ENCODE peak calls at places on chromosomes 7 and 10, in six cellular contexts. One of them, this sample, is unnamed.

GRCh38 chr10:21194510-21194993 is 297.4 kb upstream of the NEBL start:
- DNase-seq in naive thymus-derived CD8-positive, alpha-beta T cell: no peak
- DNase-seq in NCI-H1092: no peak
- DNase-seq in HCT116: peak
- DNase-seq in stimulated activated CD8-positive, alpha-beta memory T cell treated with anti-CD3 and anti-CD28 coated beads, Interleukin-4, amount 100 ng/mL, for 24 hours: no peak
- DNase-seq in body of pancreas: peak
- DNase-seq in this sample: no peak

GRCh38 chr7:140230517-140230861 is 53.7 kb upstream of the KDM7A start:
- DNase-seq in body of pancreas: peak
- DNase-seq in NCI-H1092: no peak
- DNase-seq in naive thymus-derived CD8-positive, alpha-beta T cell: peak
- DNase-seq in stimulated activated CD8-positive, alpha-beta memory T cell treated with anti-CD3 and anti-CD28 coated beads, Interleukin-4, amount 100 ng/mL, for 24 hours: peak
- DNase-seq in HCT116: no peak
- DNase-seq in this sample: no peak

GRCh38 chr10:89296227-89296648 is 5.6 kb upstream of the IFIT2 start:
- DNase-seq in stimulated activated CD8-positive, alpha-beta memory T cell treated with anti-CD3 and anti-CD28 coated beads, Interleukin-4, amount 100 ng/mL, for 24 hours: no peak
- DNase-seq in NCI-H1092: no peak
- DNase-seq in body of pancreas: no peak
- DNase-seq in HCT116: no peak
- DNase-seq in naive thymus-derived CD8-positive, alpha-beta T cell: no peak
- DNase-seq in this sample: no peak

GRCh38 chr7:121273467-121274167 is 55.2 kb upstream of the WNT16 start:
- DNase-seq in HCT116: no peak
- DNase-seq in NCI-H1092: no peak
- DNase-seq in body of pancreas: no peak
- DNase-seq in stimulated activated CD8-positive, alpha-beta memory T cell treated with anti-CD3 and anti-CD28 coated beads, Interleukin-4, amount 100 ng/mL, for 24 hours: no peak
- DNase-seq in naive thymus-derived CD8-positive, alpha-beta T cell: no peak
- DNase-seq in this sample: no peak

GRCh38 chr10:132520147-132520811 is 17.3 kb upstream of the INPP5A start:
- DNase-seq in HCT116: no peak
- DNase-seq in body of pancreas: peak
- DNase-seq in naive thymus-derived CD8-positive, alpha-beta T cell: no peak
- DNase-seq in stimulated activated CD8-positive, alpha-beta memory T cell treated with anti-CD3 and anti-CD28 coated beads, Interleukin-4, amount 100 ng/mL, for 24 hours: no peak
- DNase-seq in NCI-H1092: no peak
- DNase-seq in this sample: no peak

GRCh38 chr7:47407136-47407535 is 174.8 kb downstream of the TNS3 start:
- DNase-seq in NCI-H1092: no peak
- DNase-seq in HCT116: no peak
- DNase-seq in naive thymus-derived CD8-positive, alpha-beta T cell: no peak
- DNase-seq in stimulated activated CD8-positive, alpha-beta memory T cell treated with anti-CD3 and anti-CD28 coated beads, Interleukin-4, amount 100 ng/mL, for 24 hours: no peak
- DNase-seq in body of pancreas: no peak
- DNase-seq in this sample: no peak

GRCh38 chr10:1116696-1117254 is 60.6 kb downstream of the WDR37 start:
- DNase-seq in body of pancreas: no peak
- DNase-seq in stimulated activated CD8-positive, alpha-beta memory T cell treated with anti-CD3 and anti-CD28 coated beads, Interleukin-4, amount 100 ng/mL, for 24 hours: no peak
- DNase-seq in HCT116: no peak
- DNase-seq in NCI-H1092: no peak
- DNase-seq in naive thymus-derived CD8-positive, alpha-beta T cell: no peak
- DNase-seq in this sample: no peak

GRCh38 chr7:54877683-54878082 is 118.7 kb upstream of the SEC61G start:
- DNase-seq in stimulated activated CD8-positive, alpha-beta memory T cell treated with anti-CD3 and anti-CD28 coated beads, Interleukin-4, amount 100 ng/mL, for 24 hours: no peak
- DNase-seq in NCI-H1092: no peak
- DNase-seq in HCT116: peak
- DNase-seq in naive thymus-derived CD8-positive, alpha-beta T cell: no peak
- DNase-seq in body of pancreas: no peak
- DNase-seq in this sample: no peak

GRCh38 chr10:17144757-17145156 is 15.1 kb upstream of the CUBN start:
- DNase-seq in stimulated activated CD8-positive, alpha-beta memory T cell treated with anti-CD3 and anti-CD28 coated beads, Interleukin-4, amount 100 ng/mL, for 24 hours: peak
- DNase-seq in body of pancreas: no peak
- DNase-seq in NCI-H1092: no peak
- DNase-seq in HCT116: no peak
- DNase-seq in naive thymus-derived CD8-positive, alpha-beta T cell: no peak
- DNase-seq in this sample: no peak

GRCh38 chr7:30252885-30253795 is 31.3 kb upstream of the ZNRF2 start:
- DNase-seq in naive thymus-derived CD8-positive, alpha-beta T cell: no peak
- DNase-seq in stimulated activated CD8-positive, alpha-beta memory T cell treated with anti-CD3 and anti-CD28 coated beads, Interleukin-4, amount 100 ng/mL, for 24 hours: no peak
- DNase-seq in HCT116: no peak
- DNase-seq in body of pancreas: peak
- DNase-seq in NCI-H1092: peak
- DNase-seq in this sample: peak

GRCh38 chr7:41979834-41980307 is 257.1 kb downstream of the GLI3 start:
- DNase-seq in HCT116: peak
- DNase-seq in stimulated activated CD8-positive, alpha-beta memory T cell treated with anti-CD3 and anti-CD28 coated beads, Interleukin-4, amount 100 ng/mL, for 24 hours: no peak
- DNase-seq in naive thymus-derived CD8-positive, alpha-beta T cell: no peak
- DNase-seq in NCI-H1092: no peak
- DNase-seq in body of pancreas: no peak
- DNase-seq in this sample: no peak

GRCh38 chr7:30785786-30786185 is 14.6 kb downstream of the MINDY4 start:
- DNase-seq in stimulated activated CD8-positive, alpha-beta memory T cell treated with anti-CD3 and anti-CD28 coated beads, Interleukin-4, amount 100 ng/mL, for 24 hours: no peak
- DNase-seq in NCI-H1092: no peak
- DNase-seq in body of pancreas: no peak
- DNase-seq in HCT116: no peak
- DNase-seq in naive thymus-derived CD8-positive, alpha-beta T cell: no peak
- DNase-seq in this sample: no peak

GRCh38 chr7:93178213-93178612 is 30.0 kb upstream of the SAMD9L start:
- DNase-seq in naive thymus-derived CD8-positive, alpha-beta T cell: no peak
- DNase-seq in stimulated activated CD8-positive, alpha-beta memory T cell treated with anti-CD3 and anti-CD28 coated beads, Interleukin-4, amount 100 ng/mL, for 24 hours: no peak
- DNase-seq in body of pancreas: no peak
- DNase-seq in NCI-H1092: peak
- DNase-seq in HCT116: no peak
- DNase-seq in this sample: peak

GRCh38 chr7:28142650-28143049 is 37.9 kb downstream of the JAZF1 start:
- DNase-seq in NCI-H1092: no peak
- DNase-seq in body of pancreas: no peak
- DNase-seq in HCT116: no peak
- DNase-seq in stimulated activated CD8-positive, alpha-beta memory T cell treated with anti-CD3 and anti-CD28 coated beads, Interleukin-4, amount 100 ng/mL, for 24 hours: no peak
- DNase-seq in naive thymus-derived CD8-positive, alpha-beta T cell: no peak
- DNase-seq in this sample: no peak

GRCh38 chr7:142439739-142440138 is 181.9 kb upstream of the PRSS58 start:
- DNase-seq in naive thymus-derived CD8-positive, alpha-beta T cell: no peak
- DNase-seq in NCI-H1092: no peak
- DNase-seq in HCT116: no peak
- DNase-seq in body of pancreas: no peak
- DNase-seq in stimulated activated CD8-positive, alpha-beta memory T cell treated with anti-CD3 and anti-CD28 coated beads, Interleukin-4, amount 100 ng/mL, for 24 hours: no peak
- DNase-seq in this sample: no peak

GRCh38 chr7:117041007-117041406 is 87.7 kb downstream of the ST7 start:
- DNase-seq in HCT116: no peak
- DNase-seq in NCI-H1092: no peak
- DNase-seq in stimulated activated CD8-positive, alpha-beta memory T cell treated with anti-CD3 and anti-CD28 coated beads, Interleukin-4, amount 100 ng/mL, for 24 hours: no peak
- DNase-seq in naive thymus-derived CD8-positive, alpha-beta T cell: no peak
- DNase-seq in body of pancreas: no peak
- DNase-seq in this sample: no peak

GRCh38 chr7:50978633-50979215 is 196.0 kb upstream of the GRB10 start:
- DNase-seq in body of pancreas: no peak
- DNase-seq in stimulated activated CD8-positive, alpha-beta memory T cell treated with anti-CD3 and anti-CD28 coated beads, Interleukin-4, amount 100 ng/mL, for 24 hours: no peak
- DNase-seq in naive thymus-derived CD8-positive, alpha-beta T cell: no peak
- DNase-seq in HCT116: no peak
- DNase-seq in NCI-H1092: no peak
- DNase-seq in this sample: peak

GRCh38 chr10:71618598-71618997 is 101.0 kb downstream of the C10orf105 start:
- DNase-seq in naive thymus-derived CD8-positive, alpha-beta T cell: no peak
- DNase-seq in stimulated activated CD8-positive, alpha-beta memory T cell treated with anti-CD3 and anti-CD28 coated beads, Interleukin-4, amount 100 ng/mL, for 24 hours: no peak
- DNase-seq in HCT116: no peak
- DNase-seq in body of pancreas: no peak
- DNase-seq in NCI-H1092: no peak
- DNase-seq in this sample: no peak

GRCh38 chr7:140165422-140165821 is 11.4 kb downstream of the KDM7A start:
- DNase-seq in stimulated activated CD8-positive, alpha-beta memory T cell treated with anti-CD3 and anti-CD28 coated beads, Interleukin-4, amount 100 ng/mL, for 24 hours: no peak
- DNase-seq in NCI-H1092: no peak
- DNase-seq in body of pancreas: no peak
- DNase-seq in HCT116: peak
- DNase-seq in naive thymus-derived CD8-positive, alpha-beta T cell: no peak
- DNase-seq in this sample: no peak

GRCh38 chr10:613217-613616 is 76.3 kb downstream of the DIP2C start:
- DNase-seq in HCT116: peak
- DNase-seq in body of pancreas: peak
- DNase-seq in NCI-H1092: no peak
- DNase-seq in stimulated activated CD8-positive, alpha-beta memory T cell treated with anti-CD3 and anti-CD28 coated beads, Interleukin-4, amount 100 ng/mL, for 24 hours: no peak
- DNase-seq in naive thymus-derived CD8-positive, alpha-beta T cell: no peak
- DNase-seq in this sample: no peak

GRCh38 chr7:2567663-2568238 is 9.0 kb downstream of the IQCE start:
- DNase-seq in naive thymus-derived CD8-positive, alpha-beta T cell: no peak
- DNase-seq in stimulated activated CD8-positive, alpha-beta memory T cell treated with anti-CD3 and anti-CD28 coated beads, Interleukin-4, amount 100 ng/mL, for 24 hours: no peak
- DNase-seq in body of pancreas: no peak
- DNase-seq in HCT116: no peak
- DNase-seq in NCI-H1092: peak
- DNase-seq in this sample: no peak

GRCh38 chr10:124918906-124919305 is 23.0 kb upstream of the ZRANB1 start:
- DNase-seq in HCT116: no peak
- DNase-seq in body of pancreas: no peak
- DNase-seq in NCI-H1092: no peak
- DNase-seq in naive thymus-derived CD8-positive, alpha-beta T cell: no peak
- DNase-seq in stimulated activated CD8-positive, alpha-beta memory T cell treated with anti-CD3 and anti-CD28 coated beads, Interleukin-4, amount 100 ng/mL, for 24 hours: no peak
- DNase-seq in this sample: no peak

GRCh38 chr10:100705139-100705538 is 40.2 kb upstream of the PAX2 start:
- DNase-seq in stimulated activated CD8-positive, alpha-beta memory T cell treated with anti-CD3 and anti-CD28 coated beads, Interleukin-4, amount 100 ng/mL, for 24 hours: no peak
- DNase-seq in body of pancreas: no peak
- DNase-seq in HCT116: peak
- DNase-seq in NCI-H1092: no peak
- DNase-seq in naive thymus-derived CD8-positive, alpha-beta T cell: no peak
- DNase-seq in this sample: no peak

GRCh38 chr10:93596539-93596938 is 4.5 kb downstream of the RBP4 start:
- DNase-seq in body of pancreas: no peak
- DNase-seq in NCI-H1092: no peak
- DNase-seq in HCT116: peak
- DNase-seq in naive thymus-derived CD8-positive, alpha-beta T cell: no peak
- DNase-seq in stimulated activated CD8-positive, alpha-beta memory T cell treated with anti-CD3 and anti-CD28 coated beads, Interleukin-4, amount 100 ng/mL, for 24 hours: no peak
- DNase-seq in this sample: no peak

GRCh38 chr10:3538850-3539531 is 246.0 kb downstream of the KLF6 start:
- DNase-seq in naive thymus-derived CD8-positive, alpha-beta T cell: no peak
- DNase-seq in HCT116: no peak
- DNase-seq in body of pancreas: no peak
- DNase-seq in stimulated activated CD8-positive, alpha-beta memory T cell treated with anti-CD3 and anti-CD28 coated beads, Interleukin-4, amount 100 ng/mL, for 24 hours: no peak
- DNase-seq in NCI-H1092: peak
- DNase-seq in this sample: no peak

GRCh38 chr7:95905165-95905564 is 132.8 kb downstream of the DYNC1I1 start:
- DNase-seq in stimulated activated CD8-positive, alpha-beta memory T cell treated with anti-CD3 and anti-CD28 coated beads, Interleukin-4, amount 100 ng/mL, for 24 hours: no peak
- DNase-seq in body of pancreas: no peak
- DNase-seq in NCI-H1092: no peak
- DNase-seq in naive thymus-derived CD8-positive, alpha-beta T cell: no peak
- DNase-seq in HCT116: no peak
- DNase-seq in this sample: no peak

GRCh38 chr10:15045380-15045779 is 1.6 kb downstream of the OLAH start:
- DNase-seq in NCI-H1092: no peak
- DNase-seq in naive thymus-derived CD8-positive, alpha-beta T cell: no peak
- DNase-seq in stimulated activated CD8-positive, alpha-beta memory T cell treated with anti-CD3 and anti-CD28 coated beads, Interleukin-4, amount 100 ng/mL, for 24 hours: no peak
- DNase-seq in body of pancreas: no peak
- DNase-seq in HCT116: no peak
- DNase-seq in this sample: no peak